ENCODE peak calls at places on chromosome 5, in five cellular contexts. I is OCI-LY7, R is AG04450, O is left ventricle myocardium inferior, N is neuronal stem cell. K is an unnamed sample.

GRCh38 chr5:129996896-129997295 is 92.6 kb downstream of the CHSY3 start:
- DNase-seq in I (no peak), R (no peak), O (no peak), N (no peak), K (no peak)

GRCh38 chr5:41794478-41794877 is 75.7 kb downstream of the OXCT1 start:
- DNase-seq in I (no peak), R (peak), O (no peak), N (no peak), K (no peak)

GRCh38 chr5:53298841-53299240 is 181.6 kb upstream of the FST start:
- DNase-seq in I (no peak), R (no peak), O (no peak), N (no peak), K (no peak)

GRCh38 chr5:85000671-85001070 is 616.0 kb upstream of the EDIL3 start:
- DNase-seq in I (no peak), R (no peak), O (no peak), N (no peak), K (no peak)

GRCh38 chr5:181173420-181174342 is 26.3 kb downstream of the OR2V2 start:
- DNase-seq in I (peak), R (no peak), O (no peak), N (no peak), K (peak)

GRCh38 chr5:104928906-104929520 is 1366.4 kb upstream of the NUDT12 start:
- DNase-seq in I (no peak), R (no peak), O (no peak), N (no peak), K (no peak)

GRCh38 chr5:4661326-4661725 is 478.8 kb upstream of the ADAMTS16 start:
- DNase-seq in I (no peak), R (no peak), O (no peak), N (no peak), K (no peak)

GRCh38 chr5:56003633-56004032 is 8.9 kb upstream of the IL6ST start:
- DNase-seq in I (no peak), R (no peak), O (no peak), N (no peak), K (no peak)

GRCh38 chr5:73451218-73452130 is 2.9 kb upstream of the FOXD1 start:
- DNase-seq in I (peak), R (no peak), O (peak), N (no peak), K (peak)

GRCh38 chr5:180315762-180316212 is 23.9 kb upstream of the MAPK9 start:
- DNase-seq in I (peak), R (no peak), O (peak), N (peak), K (peak)

GRCh38 chr5:115571441-115571878 is 26.9 kb upstream of the FEM1C start:
- DNase-seq in I (no peak), R (no peak), O (no peak), N (peak), K (no peak)

GRCh38 chr5:113202904-113203716 is 226.5 kb downstream of the DCP2 start:
- DNase-seq in I (no peak), R (no peak), O (peak), N (peak), K (peak)

GRCh38 chr5:172266071-172266675 is 17.4 kb downstream of the UBTD2 start:
- DNase-seq in I (no peak), R (no peak), O (no peak), N (no peak), K (no peak)

GRCh38 chr5:119287547-119288073 is 68.2 kb upstream of the TNFAIP8 start:
- DNase-seq in I (no peak), R (no peak), O (no peak), N (no peak), K (no peak)

GRCh38 chr5:168211245-168211644 is 80.2 kb upstream of the WWC1 start:
- DNase-seq in I (no peak), R (no peak), O (no peak), N (no peak), K (no peak)

GRCh38 chr5:77251921-77252320 is 41.4 kb downstream of the PDE8B start:
- DNase-seq in I (no peak), R (no peak), O (no peak), N (no peak), K (no peak)

GRCh38 chr5:132354828-132355765 is 14.4 kb upstream of the SLC22A5 start:
- DNase-seq in I (no peak), R (no peak), O (no peak), N (no peak), K (no peak)

GRCh38 chr5:67199859-67200258 is 3.3 kb upstream of the CD180 start:
- DNase-seq in I (no peak), R (no peak), O (no peak), N (no peak), K (no peak)

GRCh38 chr5:100562821-100563220 is 27.6 kb downstream of the FAM174A start:
- DNase-seq in I (no peak), R (no peak), O (no peak), N (no peak), K (no peak)

GRCh38 chr5:16857635-16858034 is 78.5 kb downstream of the MYO10 start:
- DNase-seq in I (no peak), R (no peak), O (no peak), N (no peak), K (no peak)

GRCh38 chr5:107513337-107514125 is 157.2 kb downstream of the EFNA5 start:
- DNase-seq in I (peak), R (no peak), O (no peak), N (no peak), K (no peak)

GRCh38 chr5:122126711-122127385 is 2.5 kb upstream of the ZNF474 start:
- DNase-seq in I (no peak), R (peak), O (no peak), N (no peak), K (peak)

DNA sequence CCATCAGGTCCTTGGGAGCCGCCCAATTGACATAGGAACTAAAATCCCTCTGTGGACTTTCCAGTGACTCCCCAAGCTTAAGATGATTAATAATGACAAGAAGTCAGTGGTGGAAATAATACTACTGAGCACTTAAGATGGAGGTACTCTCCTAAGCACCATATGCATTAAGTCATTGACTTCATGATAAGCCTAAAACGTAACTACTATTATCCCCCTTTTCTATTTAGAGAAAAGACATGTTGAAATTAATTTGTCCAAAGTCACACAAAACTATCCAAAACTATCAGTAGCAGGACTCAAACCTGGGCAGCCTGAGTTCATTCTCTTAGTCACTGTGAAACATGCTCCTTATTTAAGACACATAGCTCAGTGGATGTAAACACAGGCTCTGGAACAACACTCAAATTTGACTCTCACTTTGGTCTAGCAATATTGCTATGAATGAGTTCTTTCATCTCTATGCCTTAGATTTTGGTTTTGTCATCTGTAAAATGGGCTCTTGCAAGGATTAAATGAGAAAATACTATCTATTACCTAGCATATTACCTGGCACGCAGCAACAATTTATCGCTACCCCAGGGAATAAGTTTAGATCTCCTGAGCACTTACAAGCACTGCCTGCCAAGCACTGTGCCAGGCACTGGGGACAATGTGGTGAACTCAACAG is 9.5 kb downstream of the SPRY4 start:
- DNase-seq in I (no peak), R (no peak), O (no peak), N (no peak), K (no peak)
- H3K4me3 ChIP-seq in I (no peak), R (no peak), O (peak), N (no peak), K (no peak)

GRCh38 chr5:175478384-175479124 is at the start of gene SFXN1:
- DNase-seq in I (peak), R (no peak), O (peak), N (peak), K (peak)
- H3K27ac ChIP-seq in I (peak), R (peak), O (peak), N (no peak), K (peak)

DNA sequence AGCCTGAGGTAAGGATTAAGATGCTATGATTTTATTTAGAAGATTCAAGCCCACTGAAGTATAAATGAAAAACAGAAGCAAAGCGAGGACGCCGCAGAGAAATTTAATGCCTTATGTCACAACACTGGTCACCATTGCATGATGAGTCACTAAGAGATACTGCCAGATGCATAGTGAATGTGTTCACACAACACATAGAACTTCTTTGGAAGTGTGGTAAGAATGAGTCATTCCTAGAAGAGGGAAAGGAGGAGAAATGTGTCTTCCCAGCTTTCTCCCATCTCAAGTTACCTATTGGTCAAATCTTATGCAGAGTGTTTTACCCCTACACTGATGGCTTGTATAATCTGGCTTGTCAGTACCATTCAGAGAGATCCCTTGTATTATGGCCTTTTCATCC is 465.3 kb upstream of the ARRDC3 start:
- DNase-seq in I (no peak), R (peak), O (no peak), N (no peak), K (no peak)
- H3K4me3 ChIP-seq in I (no peak), R (no peak), O (no peak), N (no peak), K (no peak)

GRCh38 chr5:37714756-37715155 is 125.1 kb downstream of the GDNF start:
- DNase-seq in I (no peak), R (no peak), O (no peak), N (no peak), K (no peak)

GRCh38 chr5:37716405-37716804 is 123.4 kb downstream of the GDNF start:
- DNase-seq in I (no peak), R (no peak), O (no peak), N (no peak), K (no peak)

GRCh38 chr5:37715361-37715760 is 124.5 kb downstream of the GDNF start:
- DNase-seq in I (no peak), R (no peak), O (no peak), N (no peak), K (no peak)

GRCh38 chr5:37717276-37717612 is 122.6 kb downstream of the GDNF start:
- DNase-seq in I (no peak), R (no peak), O (no peak), N (no peak), K (no peak)

GRCh38 chr5:37715957-37716356 is 123.9 kb downstream of the GDNF start:
- DNase-seq in I (no peak), R (no peak), O (no peak), N (no peak), K (no peak)
- H3K27ac ChIP-seq in I (no peak), R (no peak), O (no peak), N (no peak), K (no peak)

GRCh38 chr5:37116359-37116758 is 132.8 kb downstream of the CPLANE1 start:
- DNase-seq in I (no peak), R (no peak), O (no peak), N (no peak), K (no peak)

GRCh38 chr5:37120270-37120669 is 128.9 kb downstream of the CPLANE1 start:
- DNase-seq in I (peak), R (no peak), O (no peak), N (no peak), K (no peak)

GRCh38 chr5:37121027-37121426 is 128.1 kb downstream of the CPLANE1 start:
- DNase-seq in I (peak), R (no peak), O (no peak), N (no peak), K (no peak)

GRCh38 chr5:37121465-37121864 is 127.7 kb downstream of the CPLANE1 start:
- DNase-seq in I (no peak), R (no peak), O (no peak), N (no peak), K (peak)
- H3K4me3 ChIP-seq in I (no peak), R (no peak), O (no peak), N (no peak), K (no peak)

GRCh38 chr5:141651728-141652105 is 499 bp upstream of the FCHSD1 start:
- DNase-seq in I (no peak), R (no peak), O (no peak), N (no peak), K (no peak)
- H3K27ac ChIP-seq in I (no peak), R (no peak), O (peak), N (no peak), K (peak)

DNA sequence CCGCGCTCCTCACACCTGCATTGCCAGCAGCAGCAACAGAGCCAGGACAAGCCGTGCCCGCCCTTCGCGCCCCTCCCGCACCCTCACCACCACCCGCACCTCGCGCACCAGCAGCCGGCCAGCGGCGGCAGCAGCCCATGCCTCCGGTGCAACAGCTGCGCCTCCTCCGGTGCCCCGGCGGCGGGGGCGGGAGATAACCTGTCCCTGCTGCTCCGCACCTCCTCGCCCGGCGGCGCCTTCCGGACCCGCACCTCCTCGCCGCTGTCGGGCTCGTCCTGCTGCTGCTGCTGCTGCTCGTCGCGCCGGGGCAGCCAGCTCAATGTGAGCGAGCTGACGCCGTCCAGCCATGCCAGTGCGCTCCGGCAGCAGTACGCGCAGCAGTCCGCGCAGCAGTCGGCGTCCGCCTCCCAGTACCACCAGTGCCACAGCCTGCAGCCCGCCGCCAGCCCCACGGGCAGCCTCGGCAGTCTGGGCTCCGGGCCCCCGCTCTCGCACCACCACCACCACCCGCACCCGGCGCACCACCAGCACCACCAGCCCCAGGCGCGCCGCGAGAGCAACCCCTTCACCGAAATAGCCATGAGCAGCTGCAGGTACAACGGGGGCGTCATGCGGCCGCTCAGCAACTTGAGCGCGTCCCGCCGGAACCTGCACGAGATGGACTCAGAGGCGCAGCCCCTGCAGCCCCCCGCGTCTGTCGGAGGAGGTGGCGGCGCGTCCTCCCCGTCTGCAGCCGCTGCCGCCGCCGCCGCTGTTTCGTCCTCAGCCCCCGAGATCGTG is 517 bp downstream of the KCNN2 start:
- DNase-seq in I (no peak), R (no peak), O (peak), N (peak), K (no peak)
- H3K4me3 ChIP-seq in I (no peak), R (peak), O (peak), N (peak), K (peak)

DNA sequence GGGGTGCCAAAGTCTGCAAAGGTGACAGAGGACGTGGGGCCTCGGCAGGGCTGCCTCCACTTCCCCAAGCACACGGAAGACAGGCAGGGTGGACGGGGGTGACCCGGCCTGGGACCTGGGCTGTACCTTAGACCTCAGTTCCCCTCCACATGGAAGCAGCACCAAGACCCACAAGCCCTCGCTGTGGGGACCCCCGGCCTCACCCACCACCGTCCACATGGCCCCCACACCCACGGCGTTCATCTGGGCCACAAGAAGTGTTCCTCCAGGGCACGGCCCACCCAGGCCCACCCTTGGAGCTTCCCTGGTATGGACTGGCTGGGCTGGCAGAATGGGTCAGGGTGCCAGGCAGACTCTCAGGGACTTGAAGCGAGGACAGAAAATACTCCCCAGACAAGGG is 45.8 kb upstream of the NKD2 start:
- DNase-seq in I (no peak), R (no peak), O (no peak), N (no peak), K (no peak)
- H3K27ac ChIP-seq in I (no peak), R (no peak), O (no peak), N (no peak), K (peak)

K was measured in small intestine.